ENCODE peak calls at places on chromosomes 12 and 14, in four cellular contexts. One of them, this sample, is unnamed.
A peak's percentile ranks its signal among the peaks of the same experiment; 100 is the strongest.

GRCh38 chr14:93316716-93317115 is 16.1 kb downstream of the BTBD7 start:
- DNase-seq in upper lobe of left lung: no peak
- DNase-seq in endothelial cell of umbilical vein: no peak
- DNase-seq in esophagus muscularis mucosa: no peak
- DNase-seq in this sample: no peak

GRCh38 chr14:100771121-100771800 is 44.6 kb downstream of the DLK1 start:
- DNase-seq in upper lobe of left lung: no peak
- DNase-seq in esophagus muscularis mucosa: no peak
- DNase-seq in endothelial cell of umbilical vein: no peak
- DNase-seq in this sample: peak; percentile 34

GRCh38 chr12:15880721-15881120 is 1.5 kb upstream of the STRAP start:
- DNase-seq in upper lobe of left lung: no peak
- DNase-seq in endothelial cell of umbilical vein: no peak
- DNase-seq in esophagus muscularis mucosa: no peak
- DNase-seq in this sample: no peak

GRCh38 chr14:105386581-105387529 is 11.5 kb upstream of the TEX22 start:
- DNase-seq in endothelial cell of umbilical vein: no peak
- DNase-seq in esophagus muscularis mucosa: no peak
- DNase-seq in upper lobe of left lung: peak; percentile 16
- DNase-seq in this sample: no peak

GRCh38 chr12:52036587-52037171 is 14.6 kb upstream of the NR4A1 start:
- DNase-seq in esophagus muscularis mucosa: no peak
- DNase-seq in endothelial cell of umbilical vein: peak; percentile 66
- DNase-seq in upper lobe of left lung: peak; percentile 92
- DNase-seq in this sample: peak; percentile 97

GRCh38 chr14:89429206-89430091 is 12.4 kb upstream of the FOXN3 start:
- DNase-seq in esophagus muscularis mucosa: no peak
- DNase-seq in endothelial cell of umbilical vein: peak; percentile 46
- DNase-seq in upper lobe of left lung: no peak
- DNase-seq in this sample: peak; percentile 66

GRCh38 chr12:88854260-88854659 is 274.0 kb upstream of the KITLG start:
- DNase-seq in upper lobe of left lung: no peak
- DNase-seq in endothelial cell of umbilical vein: no peak
- DNase-seq in esophagus muscularis mucosa: no peak
- DNase-seq in this sample: no peak

GRCh38 chr12:117472983-117473382 is 111.6 kb upstream of the NOS1 start:
- DNase-seq in endothelial cell of umbilical vein: peak; percentile 16
- DNase-seq in esophagus muscularis mucosa: no peak
- DNase-seq in upper lobe of left lung: no peak
- DNase-seq in this sample: no peak

GRCh38 chr14:99964979-99965378 is 100.2 kb upstream of the EVL start:
- DNase-seq in esophagus muscularis mucosa: no peak
- DNase-seq in endothelial cell of umbilical vein: no peak
- DNase-seq in upper lobe of left lung: no peak
- DNase-seq in this sample: no peak

GRCh38 chr14:72736791-72737559 is 156.9 kb downstream of the DPF3 start:
- DNase-seq in esophagus muscularis mucosa: no peak
- DNase-seq in endothelial cell of umbilical vein: no peak
- DNase-seq in upper lobe of left lung: no peak
- DNase-seq in this sample: no peak

GRCh38 chr14:104940526-104941150 is 16.0 kb downstream of the PLD4 start:
- DNase-seq in esophagus muscularis mucosa: no peak
- DNase-seq in upper lobe of left lung: no peak
- DNase-seq in endothelial cell of umbilical vein: no peak
- DNase-seq in this sample: peak; percentile 32

GRCh38 chr12:42145552-42146215 is 1.0 kb upstream of the GXYLT1 start:
- DNase-seq in esophagus muscularis mucosa: no peak
- DNase-seq in upper lobe of left lung: no peak
- DNase-seq in endothelial cell of umbilical vein: peak; percentile 6
- DNase-seq in this sample: no peak

GRCh38 chr14:22456421-22456820 is 132.6 kb downstream of the DAD1 start:
- DNase-seq in esophagus muscularis mucosa: no peak
- DNase-seq in upper lobe of left lung: no peak
- DNase-seq in endothelial cell of umbilical vein: no peak
- DNase-seq in this sample: no peak

GRCh38 chr14:24818054-24818822 is 184.2 kb upstream of the GZMB start:
- DNase-seq in esophagus muscularis mucosa: peak; percentile 50
- DNase-seq in endothelial cell of umbilical vein: peak; percentile 64
- DNase-seq in upper lobe of left lung: no peak
- DNase-seq in this sample: no peak

GRCh38 chr14:100484531-100485267 is 102.5 kb downstream of the BEGAIN start:
- DNase-seq in upper lobe of left lung: no peak
- DNase-seq in esophagus muscularis mucosa: peak; percentile 75
- DNase-seq in endothelial cell of umbilical vein: no peak
- DNase-seq in this sample: no peak

GRCh38 chr14:96104469-96105057 is 65.4 kb downstream of the C14orf132 start:
- DNase-seq in endothelial cell of umbilical vein: peak; percentile 61
- DNase-seq in upper lobe of left lung: peak; percentile 84
- DNase-seq in esophagus muscularis mucosa: peak; percentile 98
- DNase-seq in this sample: peak; percentile 98

GRCh38 chr14:56412453-56413434 is 166.9 kb upstream of the TMEM260 start:
- DNase-seq in upper lobe of left lung: no peak
- DNase-seq in endothelial cell of umbilical vein: peak; percentile 79
- DNase-seq in esophagus muscularis mucosa: no peak
- DNase-seq in this sample: no peak

GRCh38 chr12:130879781-130880389 is 8.0 kb downstream of the RAN start:
- DNase-seq in upper lobe of left lung: no peak
- DNase-seq in esophagus muscularis mucosa: no peak
- DNase-seq in endothelial cell of umbilical vein: no peak
- DNase-seq in this sample: peak; percentile 47

GRCh38 chr14:106831322-106831720 is 1304.9 kb downstream of the TMEM121 start:
- DNase-seq in esophagus muscularis mucosa: peak; percentile 10
- DNase-seq in upper lobe of left lung: peak; percentile 28
- DNase-seq in endothelial cell of umbilical vein: no peak
- DNase-seq in this sample: no peak

GRCh38 chr12:45242180-45242579 is 26.3 kb downstream of the ANO6 start:
- DNase-seq in upper lobe of left lung: no peak
- DNase-seq in endothelial cell of umbilical vein: no peak
- DNase-seq in esophagus muscularis mucosa: no peak
- DNase-seq in this sample: no peak

GRCh38 chr14:92844220-92844619 is 50.1 kb downstream of the GOLGA5 start:
- DNase-seq in endothelial cell of umbilical vein: no peak
- DNase-seq in esophagus muscularis mucosa: no peak
- DNase-seq in upper lobe of left lung: no peak
- DNase-seq in this sample: no peak

GRCh38 chr12:79547044-79547734 is 143.6 kb downstream of the PAWR start:
- DNase-seq in endothelial cell of umbilical vein: peak; percentile 84
- DNase-seq in esophagus muscularis mucosa: no peak
- DNase-seq in upper lobe of left lung: peak; percentile 54
- DNase-seq in this sample: no peak

GRCh38 chr12:15719230-15719629 is 70.0 kb downstream of the EPS8 start:
- DNase-seq in endothelial cell of umbilical vein: peak; percentile 21
- DNase-seq in esophagus muscularis mucosa: no peak
- DNase-seq in upper lobe of left lung: no peak
- DNase-seq in this sample: no peak

GRCh38 chr12:21882635-21883034 is 58.6 kb downstream of the ABCC9 start:
- DNase-seq in esophagus muscularis mucosa: no peak
- DNase-seq in upper lobe of left lung: no peak
- DNase-seq in endothelial cell of umbilical vein: no peak
- DNase-seq in this sample: no peak
- TF ChIP-seq POLR2AphosphoS5 in esophagus muscularis mucosa: no peak
- TF ChIP-seq POLR2AphosphoS5 in upper lobe of left lung: no peak
- TF ChIP-seq POLR2AphosphoS5 in endothelial cell of umbilical vein: no peak
- TF ChIP-seq POLR2AphosphoS5 in this sample: peak; percentile 70

DNA sequence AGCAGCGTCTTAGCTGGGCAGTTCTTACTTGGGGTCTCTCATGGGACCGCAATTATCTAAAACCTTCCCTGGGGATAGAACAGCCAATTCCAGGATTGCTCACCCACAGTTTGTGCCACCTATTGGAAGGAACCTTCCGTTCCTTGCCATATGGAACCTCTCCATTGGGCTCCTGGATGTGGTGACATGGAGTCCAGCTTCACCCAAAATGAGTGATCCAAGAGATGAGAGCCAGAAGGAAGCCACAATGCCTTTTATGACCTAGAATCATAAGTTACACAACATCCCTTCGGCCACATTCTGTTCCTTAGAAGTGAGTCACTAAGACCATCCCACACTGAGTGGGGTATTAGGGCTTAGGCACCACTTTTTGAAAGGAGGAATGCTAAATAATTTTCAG is 164.4 kb downstream of the FBXL14 start:
- DNase-seq in upper lobe of left lung: no peak
- DNase-seq in endothelial cell of umbilical vein: no peak
- DNase-seq in esophagus muscularis mucosa: no peak
- DNase-seq in this sample: no peak
- H3K4me3 ChIP-seq in upper lobe of left lung: no peak overlapping the region
- H3K4me3 ChIP-seq in endothelial cell of umbilical vein: no peak overlapping the region
- H3K4me3 ChIP-seq in esophagus muscularis mucosa: no peak overlapping the region
- H3K4me3 ChIP-seq in this sample: no peak overlapping the region

DNA sequence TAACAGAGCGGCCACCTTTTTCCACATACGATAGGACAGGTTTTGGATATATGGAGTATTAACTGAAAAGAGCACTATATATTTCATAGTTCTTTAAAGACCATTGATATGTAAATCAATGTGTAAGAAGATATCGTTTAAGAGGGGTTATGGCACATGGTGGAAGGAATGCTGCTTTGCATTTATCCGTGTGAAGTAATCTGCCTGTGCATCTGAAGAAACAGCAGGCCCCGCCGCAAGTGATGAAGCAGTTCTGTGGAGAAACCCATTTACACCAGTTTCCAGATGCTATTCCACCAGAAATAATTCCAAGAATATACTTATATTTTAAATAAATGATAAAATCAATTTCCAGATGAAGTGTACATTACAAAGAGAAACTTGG is 72.4 kb downstream of the BICD1 start:
- DNase-seq in esophagus muscularis mucosa: no peak
- DNase-seq in upper lobe of left lung: no peak
- DNase-seq in endothelial cell of umbilical vein: no peak
- DNase-seq in this sample: no peak
- TF ChIP-seq POLR2AphosphoS5 in esophagus muscularis mucosa: no peak
- TF ChIP-seq POLR2AphosphoS5 in upper lobe of left lung: no peak
- TF ChIP-seq POLR2AphosphoS5 in endothelial cell of umbilical vein: no peak
- TF ChIP-seq POLR2AphosphoS5 in this sample: no peak

DNA sequence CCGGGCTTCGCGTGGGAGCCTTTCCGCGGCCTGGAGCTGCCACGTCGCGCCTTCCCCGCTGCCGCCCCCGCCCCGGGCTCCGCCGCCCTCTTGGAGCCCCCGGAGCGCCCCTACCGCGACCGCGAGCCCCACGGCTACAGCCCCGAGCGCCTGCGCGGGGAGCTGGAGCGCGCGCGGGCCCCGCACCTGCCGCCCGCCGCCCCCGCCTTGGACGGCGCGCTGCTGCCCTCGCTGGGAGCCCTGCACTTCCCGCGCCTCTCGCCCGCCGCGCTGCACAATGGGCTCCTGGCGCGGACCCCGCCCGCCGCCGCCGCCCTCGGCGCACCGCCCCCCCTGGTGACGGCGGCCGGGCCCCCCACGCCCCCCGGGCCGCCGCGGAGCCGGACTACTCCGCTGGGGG is 27.1 kb downstream of the LRCOL1 start:
- DNase-seq in endothelial cell of umbilical vein: no peak
- DNase-seq in upper lobe of left lung: no peak
- DNase-seq in esophagus muscularis mucosa: no peak
- DNase-seq in this sample: no peak
- H3K4me3 ChIP-seq in endothelial cell of umbilical vein: no peak overlapping the region
- H3K4me3 ChIP-seq in upper lobe of left lung: no peak overlapping the region
- H3K4me3 ChIP-seq in esophagus muscularis mucosa: peak overlapping the region; percentile 45
- H3K4me3 ChIP-seq in this sample: no peak overlapping the region

GRCh38 chr14:38730420-38730819 is 372.6 kb downstream of the SEC23A start:
- DNase-seq in endothelial cell of umbilical vein: no peak
- DNase-seq in upper lobe of left lung: no peak
- DNase-seq in esophagus muscularis mucosa: no peak
- DNase-seq in this sample: no peak

GRCh38 chr14:38737657-38738056 is 365.4 kb downstream of the SEC23A start:
- DNase-seq in esophagus muscularis mucosa: no peak
- DNase-seq in upper lobe of left lung: no peak
- DNase-seq in endothelial cell of umbilical vein: no peak
- DNase-seq in this sample: no peak

GRCh38 chr14:38735006-38735405 is 368.0 kb downstream of the SEC23A start:
- DNase-seq in esophagus muscularis mucosa: no peak
- DNase-seq in upper lobe of left lung: no peak
- DNase-seq in endothelial cell of umbilical vein: no peak
- DNase-seq in this sample: no peak

DNA sequence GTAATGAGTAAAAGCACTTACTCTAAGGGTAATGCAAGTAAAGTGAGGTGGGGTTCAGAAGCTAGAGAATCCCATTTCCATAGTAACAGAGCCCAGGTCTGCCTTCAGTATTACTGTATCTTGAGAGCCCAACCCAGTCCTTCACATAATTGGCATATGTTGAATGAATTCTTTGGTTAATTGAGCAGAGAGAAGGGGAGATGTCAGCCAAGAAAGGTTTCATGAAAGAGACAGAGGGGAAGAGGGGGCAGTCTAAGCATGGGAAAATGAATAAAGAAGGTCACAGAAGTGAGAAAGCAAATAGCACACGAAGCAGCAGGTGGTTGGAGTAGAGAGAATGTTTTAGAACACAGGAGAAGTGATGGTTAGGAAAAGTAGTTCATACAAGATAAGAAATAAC is 371.1 kb downstream of the SEC23A start:
- DNase-seq in endothelial cell of umbilical vein: no peak
- DNase-seq in esophagus muscularis mucosa: no peak
- DNase-seq in upper lobe of left lung: no peak
- DNase-seq in this sample: no peak
- TF ChIP-seq POLR2AphosphoS5 in endothelial cell of umbilical vein: no peak
- TF ChIP-seq POLR2AphosphoS5 in esophagus muscularis mucosa: no peak
- TF ChIP-seq POLR2AphosphoS5 in upper lobe of left lung: no peak
- TF ChIP-seq POLR2AphosphoS5 in this sample: no peak

DNA sequence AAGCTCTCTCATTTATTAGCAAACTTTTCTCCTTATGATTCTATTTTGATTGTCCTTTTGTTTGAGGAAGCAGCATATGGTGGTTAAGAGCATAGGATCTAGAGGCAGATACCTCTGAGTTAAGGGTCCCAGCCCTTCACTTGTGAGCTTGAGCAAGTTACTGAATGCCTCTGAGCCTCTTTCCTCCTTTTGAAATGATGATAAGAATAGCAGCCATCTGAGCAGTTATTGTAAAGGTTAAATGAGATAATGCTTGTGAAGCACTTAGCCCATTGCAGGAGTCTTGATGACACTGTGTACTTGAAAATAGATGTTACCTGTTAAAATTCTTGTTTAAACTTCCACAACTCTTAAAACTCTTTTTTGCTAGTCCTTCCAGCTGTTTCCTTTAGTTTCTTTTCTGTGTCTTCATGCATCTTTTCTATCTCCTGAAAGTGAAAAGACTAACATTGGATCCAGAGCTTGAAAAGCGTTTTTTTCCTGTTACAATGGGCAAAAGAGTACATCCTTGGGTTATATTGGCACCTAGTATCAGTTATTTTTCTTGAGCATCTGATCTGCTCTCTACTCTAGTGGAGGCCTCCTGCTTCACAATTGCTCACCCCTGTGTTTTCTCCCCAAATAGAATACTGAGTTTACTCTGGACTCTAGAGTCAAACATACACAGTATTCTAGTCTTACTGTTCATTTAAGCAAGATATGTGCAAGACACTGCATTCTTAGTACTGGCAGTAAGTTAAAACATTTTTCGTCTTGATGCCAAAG is 3.1 kb downstream of the HIF1A start:
- DNase-seq in esophagus muscularis mucosa: no peak
- DNase-seq in endothelial cell of umbilical vein: peak; percentile 48
- DNase-seq in upper lobe of left lung: no peak
- DNase-seq in this sample: no peak
- H3K4me3 ChIP-seq in esophagus muscularis mucosa: peak overlapping the region; percentile 98
- H3K4me3 ChIP-seq in endothelial cell of umbilical vein: peak overlapping the region; percentile 99
- H3K4me3 ChIP-seq in upper lobe of left lung: peak overlapping the region; percentile 64
- H3K4me3 ChIP-seq in this sample: peak overlapping the region; percentile 89